ENCODE peak calls at places on chromosomes 16 and 17, in nine cellular contexts. Y, V, X, B, A, C, K, N and T are unnamed samples.
A peak's percentile ranks its signal among the peaks of the same experiment; 100 is the strongest.

GRCh38 chr16:79599256-79599836 is 1.2 kb downstream of the MAF start:
- DNase-seq in N (peak; percentile 45), A (peak; percentile 29), B (no peak), V (no peak), X (no peak), C (no peak), Y (no peak), K (peak; percentile 16), T (peak; percentile 40)

GRCh38 chr16:83955218-83956130 is 2.4 kb downstream of the OSGIN1 start:
- DNase-seq in C (no peak), B (no peak), V (no peak), Y (no peak), A (no peak), K (no peak), N (no peak), X (no peak), T (peak; percentile 68)

GRCh38 chr17:79008666-79009387 is 737 bp downstream of the CANT1 start:
- DNase-seq in Y (no peak), K (no peak), X (no peak), C (no peak), V (peak; percentile 11), N (no peak), A (no peak), B (no peak), T (peak; percentile 24)

GRCh38 chr16:67672739-67673662 is 6.4 kb downstream of the C16orf86 start:
- DNase-seq in N (peak; percentile 87), X (peak; percentile 27), K (peak; percentile 38), V (peak; percentile 76), Y (peak; percentile 21), C (peak; percentile 42), A (no peak), B (no peak), T (peak; percentile 82)

GRCh38 chr17:33522623-33523022 is 229.5 kb upstream of the ASIC2 start:
- DNase-seq in N (peak; percentile 65), C (no peak), X (no peak), K (no peak), A (no peak), B (no peak), Y (no peak), V (no peak), T (no peak)

GRCh38 chr16:20950294-20950693 is 49.7 kb downstream of the LYRM1 start:
- DNase-seq in X (no peak), A (no peak), Y (no peak), K (no peak), N (no peak), V (no peak), C (no peak), B (no peak), T (no peak)

GRCh38 chr17:65723356-65723928 is 162.0 kb upstream of the AXIN2 start:
- DNase-seq in X (no peak), V (no peak), C (no peak), N (no peak), B (no peak), A (no peak), Y (no peak), K (no peak), T (no peak)

GRCh38 chr16:58280846-58281301 is 14.0 kb downstream of the PRSS54 start:
- DNase-seq in Y (no peak), B (no peak), V (no peak), A (no peak), C (no peak), X (no peak), K (no peak), N (peak; percentile 52), T (no peak)

GRCh38 chr16:75238132-75238852 is 13.1 kb downstream of the BCAR1 start:
- DNase-seq in K (no peak), A (no peak), X (peak; percentile 76), Y (no peak), B (no peak), V (peak; percentile 94), C (no peak), N (no peak), T (peak; percentile 94)

GRCh38 chr17:76051571-76051970 is 20.7 kb downstream of the SRP68 start:
- DNase-seq in C (no peak), X (no peak), B (no peak), K (no peak), Y (no peak), V (no peak), A (no peak), N (no peak), T (no peak)

GRCh38 chr17:2706911-2707510 is 4.6 kb downstream of the CLUH start:
- DNase-seq in K (no peak), X (no peak), V (no peak), C (no peak), Y (no peak), B (no peak), N (no peak), A (no peak), T (peak; percentile 49)